ENCODE peak calls at places on chromosomes 16 and 17, in eight cellular contexts. N is RWPE1; R is epithelial cell of esophagus; X is anterior cingulate cortex; B is substantia nigra; O is endodermal cell; S is NCI-H1092; T is stimulated activated CD8-positive, alpha-beta memory T cell treated with anti-CD3 and anti-CD28 coated beads, Interleukin-15, amount 100 ng/mL, for 24 hours. V is an unnamed sample.

GRCh38 chr16:9874233-9874632 is 308.0 kb downstream of the GRIN2A start:
- DNase-seq in B (no peak), X (no peak), R (no peak), O (no peak), N (no peak), T (no peak), S (no peak), V (no peak)

GRCh38 chr16:58471209-58471975 is 28.6 kb upstream of the NDRG4 start:
- DNase-seq in R (no peak), S (no peak), T (no peak), B (no peak), O (peak), N (no peak), X (no peak), V (no peak)

GRCh38 chr17:42365136-42365535 is 23.1 kb downstream of the STAT3 start:
- DNase-seq in O (no peak), S (no peak), N (no peak), B (no peak), X (no peak), R (no peak), T (no peak), V (no peak)

GRCh38 chr17:79752175-79752574 is 21.4 kb downstream of the ENPP7 start:
- DNase-seq in R (no peak), O (no peak), T (no peak), X (no peak), N (no peak), B (no peak), S (no peak), V (no peak)

GRCh38 chr16:35185366-35186044 is 1726.1 kb downstream of the TP53TG3F start:
- DNase-seq in R (no peak), B (no peak), O (no peak), N (no peak), S (no peak), X (no peak), T (no peak), V (no peak)

GRCh38 chr17:27766438-27766837 is 33.9 kb downstream of the NOS2 start:
- DNase-seq in O (no peak), T (no peak), N (no peak), S (no peak), B (no peak), X (no peak), R (no peak), V (no peak)

GRCh38 chr17:4633643-4634042 is 7.8 kb downstream of the ALOX15 start:
- DNase-seq in S (no peak), N (no peak), O (no peak), T (no peak), B (no peak), R (no peak), X (no peak), V (no peak)

GRCh38 chr16:89615596-89616090 is 2.2 kb downstream of the DPEP1 start:
- DNase-seq in N (no peak), B (no peak), X (no peak), S (no peak), T (no peak), R (no peak), O (peak), V (no peak)

GRCh38 chr16:12871784-12872183 is 29.6 kb upstream of the SHISA9 start:
- DNase-seq in X (no peak), O (no peak), S (no peak), B (no peak), R (no peak), T (no peak), N (no peak), V (no peak)

GRCh38 chr16:85112364-85112763 is at the start of gene CIBAR2:
- DNase-seq in R (no peak), S (no peak), X (no peak), O (peak), T (no peak), N (no peak), B (no peak), V (no peak)

GRCh38 chr17:6507535-6507934 is 48.8 kb downstream of the PITPNM3 start:
- DNase-seq in R (peak), O (peak), X (no peak), B (no peak), S (no peak), T (no peak), N (peak), V (no peak)

GRCh38 chr17:39222151-39222550 is 3.6 kb downstream of the STAC2 start:
- DNase-seq in T (no peak), N (no peak), B (no peak), S (no peak), X (no peak), O (peak), R (no peak), V (no peak)